ENCODE peak calls at places on chromosome 7, in seven cellular contexts. U is GM04503; K is hypothalamus; O is activated CD8-positive, alpha-beta memory T cell treated with anti-CD3 and anti-CD28 coated beads, Interleukin-2, amount 50 U/mL, for 4 hours; L is AG04450; G is EH; E is cardiac fibroblast. J is an unnamed sample.

GRCh38 chr7:90973146-90973545 is 291.1 kb upstream of the FZD1 start:
- DNase-seq in K (no peak), E (peak), U (peak), L (no peak), G (peak), O (no peak), J (no peak)

GRCh38 chr7:26280097-26280496 is 11.6 kb upstream of the SNX10 start:
- DNase-seq in U (no peak), O (no peak), G (no peak), E (no peak), L (no peak), K (no peak), J (no peak)

GRCh38 chr7:120052884-120053382 is 220.0 kb upstream of the KCND2 start:
- DNase-seq in K (no peak), U (peak), G (peak), O (no peak), L (peak), E (peak), J (no peak)

GRCh38 chr7:520503-521161 is 986 bp upstream of the PDGFA start:
- DNase-seq in E (no peak), K (no peak), O (no peak), G (no peak), L (no peak), U (no peak), J (no peak)

GRCh38 chr7:27872281-27873005 is 132.5 kb downstream of the TAX1BP1 start:
- DNase-seq in E (no peak), O (no peak), U (no peak), G (no peak), L (no peak), K (no peak), J (no peak)

GRCh38 chr7:88377421-88377820 is 70.7 kb upstream of the STEAP4 start:
- DNase-seq in L (no peak), U (no peak), E (no peak), K (no peak), O (no peak), G (no peak), J (no peak)

GRCh38 chr7:130369110-130369711 is 11.1 kb upstream of the CPA1 start:
- DNase-seq in E (peak), G (peak), U (no peak), K (no peak), O (no peak), L (no peak), J (no peak)

GRCh38 chr7:12211054-12212050 is at the start of gene TMEM106B:
- DNase-seq in G (peak), L (peak), U (peak), E (peak), O (peak), K (peak), J (peak)

GRCh38 chr7:17546206-17546998 is 247.9 kb downstream of the AHR start:
- DNase-seq in G (peak), E (peak), K (no peak), U (peak), L (no peak), O (no peak), J (no peak)

GRCh38 chr7:23918856-23919255 is 208.8 kb downstream of the STK31 start:
- DNase-seq in O (no peak), U (peak), G (peak), E (no peak), L (no peak), K (no peak), J (no peak)